ENCODE peak calls at places on chromosomes 11 and 22, in ten cellular contexts. One of them, this sample, is unnamed.
A peak's percentile ranks its signal among the peaks of the same experiment; 100 is the strongest.

GRCh38 chr11:86620796-86621575 is 51.4 kb downstream of the ME3 start:
- DNase-seq in adipocyte: peak; percentile 84
- DNase-seq in prostate gland: no peak
- DNase-seq in T-helper 2 cell: no peak
- DNase-seq in 8988T: no peak
- DNase-seq in activated CD4-positive, alpha-beta T cell treated with anti-CD3 and anti-CD28 coated beads, Interleukin-2, amount 50 U/mL, for 48 hours: no peak
- DNase-seq in pons: no peak
- DNase-seq in posterior vena cava: no peak
- DNase-seq in ELF-1: no peak
- DNase-seq in stimulated activated CD4-positive, alpha-beta T cell treated with anti-CD3 and anti-CD28 coated beads, Interleukin-2, amount 100 ng/mL, for 48 hours: no peak
- DNase-seq in this sample: no peak

GRCh38 chr11:64809781-64810241 is 540 bp downstream of the MEN1 start:
- DNase-seq in pons: no peak
- DNase-seq in ELF-1: peak; percentile 67
- DNase-seq in T-helper 2 cell: no peak
- DNase-seq in posterior vena cava: no peak
- DNase-seq in 8988T: no peak
- DNase-seq in prostate gland: peak; percentile 43
- DNase-seq in adipocyte: peak; percentile 58
- DNase-seq in activated CD4-positive, alpha-beta T cell treated with anti-CD3 and anti-CD28 coated beads, Interleukin-2, amount 50 U/mL, for 48 hours: peak; percentile 31
- DNase-seq in stimulated activated CD4-positive, alpha-beta T cell treated with anti-CD3 and anti-CD28 coated beads, Interleukin-2, amount 100 ng/mL, for 48 hours: no peak
- DNase-seq in this sample: no peak

GRCh38 chr22:30408388-30409101 is 11.7 kb downstream of the SEC14L2 start:
- DNase-seq in T-helper 2 cell: no peak
- DNase-seq in adipocyte: peak; percentile 65
- DNase-seq in prostate gland: no peak
- DNase-seq in 8988T: no peak
- DNase-seq in ELF-1: peak; percentile 29
- DNase-seq in activated CD4-positive, alpha-beta T cell treated with anti-CD3 and anti-CD28 coated beads, Interleukin-2, amount 50 U/mL, for 48 hours: no peak
- DNase-seq in pons: no peak
- DNase-seq in posterior vena cava: no peak
- DNase-seq in stimulated activated CD4-positive, alpha-beta T cell treated with anti-CD3 and anti-CD28 coated beads, Interleukin-2, amount 100 ng/mL, for 48 hours: no peak
- DNase-seq in this sample: no peak

GRCh38 chr11:110710520-110711381 is 1.5 kb downstream of the ARHGAP20 start:
- DNase-seq in prostate gland: peak; percentile 51
- DNase-seq in activated CD4-positive, alpha-beta T cell treated with anti-CD3 and anti-CD28 coated beads, Interleukin-2, amount 50 U/mL, for 48 hours: no peak
- DNase-seq in T-helper 2 cell: no peak
- DNase-seq in ELF-1: peak; percentile 18
- DNase-seq in adipocyte: peak; percentile 81
- DNase-seq in pons: peak; percentile 44
- DNase-seq in stimulated activated CD4-positive, alpha-beta T cell treated with anti-CD3 and anti-CD28 coated beads, Interleukin-2, amount 100 ng/mL, for 48 hours: no peak
- DNase-seq in 8988T: no peak
- DNase-seq in posterior vena cava: peak; percentile 81
- DNase-seq in this sample: no peak

GRCh38 chr22:39677967-39678366 is 107.4 kb downstream of the CACNA1I start:
- DNase-seq in ELF-1: no peak
- DNase-seq in stimulated activated CD4-positive, alpha-beta T cell treated with anti-CD3 and anti-CD28 coated beads, Interleukin-2, amount 100 ng/mL, for 48 hours: no peak
- DNase-seq in prostate gland: no peak
- DNase-seq in 8988T: no peak
- DNase-seq in pons: no peak
- DNase-seq in activated CD4-positive, alpha-beta T cell treated with anti-CD3 and anti-CD28 coated beads, Interleukin-2, amount 50 U/mL, for 48 hours: no peak
- DNase-seq in T-helper 2 cell: no peak
- DNase-seq in adipocyte: no peak
- DNase-seq in posterior vena cava: no peak
- DNase-seq in this sample: no peak

GRCh38 chr11:40129276-40129675 is 1330.2 kb downstream of the LRRC4C start:
- DNase-seq in adipocyte: no peak
- DNase-seq in ELF-1: peak; percentile 14
- DNase-seq in 8988T: no peak
- DNase-seq in prostate gland: no peak
- DNase-seq in stimulated activated CD4-positive, alpha-beta T cell treated with anti-CD3 and anti-CD28 coated beads, Interleukin-2, amount 100 ng/mL, for 48 hours: no peak
- DNase-seq in T-helper 2 cell: no peak
- DNase-seq in pons: peak; percentile 65
- DNase-seq in activated CD4-positive, alpha-beta T cell treated with anti-CD3 and anti-CD28 coated beads, Interleukin-2, amount 50 U/mL, for 48 hours: no peak
- DNase-seq in posterior vena cava: no peak
- DNase-seq in this sample: no peak

GRCh38 chr11:17778352-17778751 is 43.8 kb downstream of the KCNC1 start:
- DNase-seq in adipocyte: no peak
- DNase-seq in stimulated activated CD4-positive, alpha-beta T cell treated with anti-CD3 and anti-CD28 coated beads, Interleukin-2, amount 100 ng/mL, for 48 hours: no peak
- DNase-seq in prostate gland: no peak
- DNase-seq in ELF-1: no peak
- DNase-seq in 8988T: no peak
- DNase-seq in pons: no peak
- DNase-seq in posterior vena cava: peak; percentile 63
- DNase-seq in activated CD4-positive, alpha-beta T cell treated with anti-CD3 and anti-CD28 coated beads, Interleukin-2, amount 50 U/mL, for 48 hours: no peak
- DNase-seq in T-helper 2 cell: no peak
- DNase-seq in this sample: no peak

GRCh38 chr11:1964955-1965354 is 17.8 kb downstream of the MRPL23 start:
- DNase-seq in adipocyte: no peak
- DNase-seq in pons: no peak
- DNase-seq in stimulated activated CD4-positive, alpha-beta T cell treated with anti-CD3 and anti-CD28 coated beads, Interleukin-2, amount 100 ng/mL, for 48 hours: no peak
- DNase-seq in posterior vena cava: no peak
- DNase-seq in ELF-1: no peak
- DNase-seq in 8988T: no peak
- DNase-seq in activated CD4-positive, alpha-beta T cell treated with anti-CD3 and anti-CD28 coated beads, Interleukin-2, amount 50 U/mL, for 48 hours: no peak
- DNase-seq in prostate gland: no peak
- DNase-seq in T-helper 2 cell: no peak
- DNase-seq in this sample: no peak

GRCh38 chr11:129652828-129653227 is 162.8 kb upstream of the TMEM45B start:
- DNase-seq in pons: no peak
- DNase-seq in T-helper 2 cell: no peak
- DNase-seq in ELF-1: no peak
- DNase-seq in stimulated activated CD4-positive, alpha-beta T cell treated with anti-CD3 and anti-CD28 coated beads, Interleukin-2, amount 100 ng/mL, for 48 hours: no peak
- DNase-seq in 8988T: no peak
- DNase-seq in activated CD4-positive, alpha-beta T cell treated with anti-CD3 and anti-CD28 coated beads, Interleukin-2, amount 50 U/mL, for 48 hours: no peak
- DNase-seq in prostate gland: no peak
- DNase-seq in adipocyte: peak; percentile 17
- DNase-seq in posterior vena cava: no peak
- DNase-seq in this sample: no peak

GRCh38 chr11:45982656-45983470 is 60.4 kb downstream of the LARGE2 start:
- DNase-seq in activated CD4-positive, alpha-beta T cell treated with anti-CD3 and anti-CD28 coated beads, Interleukin-2, amount 50 U/mL, for 48 hours: peak; percentile 61
- DNase-seq in T-helper 2 cell: no peak
- DNase-seq in 8988T: no peak
- DNase-seq in prostate gland: no peak
- DNase-seq in pons: no peak
- DNase-seq in stimulated activated CD4-positive, alpha-beta T cell treated with anti-CD3 and anti-CD28 coated beads, Interleukin-2, amount 100 ng/mL, for 48 hours: peak; percentile 32
- DNase-seq in ELF-1: peak; percentile 90
- DNase-seq in posterior vena cava: peak; percentile 78
- DNase-seq in adipocyte: peak; percentile 82
- DNase-seq in this sample: no peak

GRCh38 chr22:50583294-50583865 is 731 bp upstream of the CHKB start:
- DNase-seq in pons: peak; percentile 20
- DNase-seq in stimulated activated CD4-positive, alpha-beta T cell treated with anti-CD3 and anti-CD28 coated beads, Interleukin-2, amount 100 ng/mL, for 48 hours: no peak
- DNase-seq in adipocyte: no peak
- DNase-seq in T-helper 2 cell: no peak
- DNase-seq in ELF-1: no peak
- DNase-seq in activated CD4-positive, alpha-beta T cell treated with anti-CD3 and anti-CD28 coated beads, Interleukin-2, amount 50 U/mL, for 48 hours: no peak
- DNase-seq in posterior vena cava: no peak
- DNase-seq in prostate gland: no peak
- DNase-seq in 8988T: no peak
- DNase-seq in this sample: no peak

GRCh38 chr11:82969811-82970210 is 68.3 kb downstream of the DDIAS start:
- DNase-seq in prostate gland: no peak
- DNase-seq in posterior vena cava: no peak
- DNase-seq in stimulated activated CD4-positive, alpha-beta T cell treated with anti-CD3 and anti-CD28 coated beads, Interleukin-2, amount 100 ng/mL, for 48 hours: no peak
- DNase-seq in T-helper 2 cell: no peak
- DNase-seq in pons: no peak
- DNase-seq in 8988T: no peak
- DNase-seq in ELF-1: no peak
- DNase-seq in activated CD4-positive, alpha-beta T cell treated with anti-CD3 and anti-CD28 coated beads, Interleukin-2, amount 50 U/mL, for 48 hours: no peak
- DNase-seq in adipocyte: no peak
- DNase-seq in this sample: no peak

GRCh38 chr11:63915961-63916836 is 765 bp downstream of the RCOR2 start:
- DNase-seq in activated CD4-positive, alpha-beta T cell treated with anti-CD3 and anti-CD28 coated beads, Interleukin-2, amount 50 U/mL, for 48 hours: peak; percentile 62
- DNase-seq in adipocyte: peak; percentile 42
- DNase-seq in 8988T: peak; percentile 98
- DNase-seq in ELF-1: peak; percentile 95
- DNase-seq in pons: no peak
- DNase-seq in T-helper 2 cell: no peak
- DNase-seq in prostate gland: no peak
- DNase-seq in stimulated activated CD4-positive, alpha-beta T cell treated with anti-CD3 and anti-CD28 coated beads, Interleukin-2, amount 100 ng/mL, for 48 hours: peak; percentile 34
- DNase-seq in posterior vena cava: no peak
- DNase-seq in this sample: no peak

GRCh38 chr11:94762208-94762607 is 5.9 kb upstream of the AMOTL1 start:
- DNase-seq in ELF-1: no peak
- DNase-seq in activated CD4-positive, alpha-beta T cell treated with anti-CD3 and anti-CD28 coated beads, Interleukin-2, amount 50 U/mL, for 48 hours: no peak
- DNase-seq in adipocyte: peak; percentile 46
- DNase-seq in prostate gland: no peak
- DNase-seq in pons: no peak
- DNase-seq in posterior vena cava: no peak
- DNase-seq in T-helper 2 cell: no peak
- DNase-seq in 8988T: no peak
- DNase-seq in stimulated activated CD4-positive, alpha-beta T cell treated with anti-CD3 and anti-CD28 coated beads, Interleukin-2, amount 100 ng/mL, for 48 hours: no peak
- DNase-seq in this sample: no peak

GRCh38 chr11:128563942-128564641 is 23.3 kb downstream of the ETS1 start:
- DNase-seq in pons: no peak
- DNase-seq in stimulated activated CD4-positive, alpha-beta T cell treated with anti-CD3 and anti-CD28 coated beads, Interleukin-2, amount 100 ng/mL, for 48 hours: no peak
- DNase-seq in T-helper 2 cell: no peak
- DNase-seq in adipocyte: no peak
- DNase-seq in prostate gland: no peak
- DNase-seq in 8988T: no peak
- DNase-seq in posterior vena cava: no peak
- DNase-seq in activated CD4-positive, alpha-beta T cell treated with anti-CD3 and anti-CD28 coated beads, Interleukin-2, amount 50 U/mL, for 48 hours: no peak
- DNase-seq in ELF-1: no peak
- DNase-seq in this sample: no peak

GRCh38 chr11:44680982-44681597 is 45.7 kb upstream of the TSPAN18 start:
- DNase-seq in activated CD4-positive, alpha-beta T cell treated with anti-CD3 and anti-CD28 coated beads, Interleukin-2, amount 50 U/mL, for 48 hours: peak; percentile 60
- DNase-seq in T-helper 2 cell: peak; percentile 62
- DNase-seq in prostate gland: no peak
- DNase-seq in adipocyte: no peak
- DNase-seq in 8988T: no peak
- DNase-seq in posterior vena cava: no peak
- DNase-seq in stimulated activated CD4-positive, alpha-beta T cell treated with anti-CD3 and anti-CD28 coated beads, Interleukin-2, amount 100 ng/mL, for 48 hours: peak; percentile 34
- DNase-seq in ELF-1: peak; percentile 21
- DNase-seq in pons: no peak
- DNase-seq in this sample: peak; percentile 78

GRCh38 chr22:28955817-28956216 is 72.4 kb downstream of the ZNRF3 start:
- DNase-seq in T-helper 2 cell: peak; percentile 91
- DNase-seq in prostate gland: no peak
- DNase-seq in posterior vena cava: no peak
- DNase-seq in 8988T: no peak
- DNase-seq in pons: no peak
- DNase-seq in activated CD4-positive, alpha-beta T cell treated with anti-CD3 and anti-CD28 coated beads, Interleukin-2, amount 50 U/mL, for 48 hours: peak; percentile 87
- DNase-seq in stimulated activated CD4-positive, alpha-beta T cell treated with anti-CD3 and anti-CD28 coated beads, Interleukin-2, amount 100 ng/mL, for 48 hours: peak; percentile 69
- DNase-seq in ELF-1: no peak
- DNase-seq in adipocyte: no peak
- DNase-seq in this sample: peak; percentile 59